ENCODE peak calls at places on chromosomes 3 and 15, in nine cellular contexts. One of them, this sample, is unnamed.

GRCh38 chr15:63626955-63627354 is 29.8 kb downstream of the FBXL22 start:
- DNase-seq in RWPE1: no peak
- DNase-seq in uterus: no peak
- DNase-seq in CD8-positive, alpha-beta T cell: no peak
- DNase-seq in upper lobe of right lung: no peak
- DNase-seq in Peyer's patch: no peak
- DNase-seq in aorta: no peak
- DNase-seq in caudate nucleus: no peak
- DNase-seq in left lung: no peak
- DNase-seq in this sample: no peak

GRCh38 chr3:70516081-70516480 is 203.6 kb upstream of the MDFIC2 start:
- DNase-seq in RWPE1: no peak
- DNase-seq in CD8-positive, alpha-beta T cell: no peak
- DNase-seq in caudate nucleus: no peak
- DNase-seq in uterus: no peak
- DNase-seq in left lung: no peak
- DNase-seq in Peyer's patch: no peak
- DNase-seq in aorta: no peak
- DNase-seq in upper lobe of right lung: no peak
- DNase-seq in this sample: no peak

GRCh38 chr15:48005921-48006541 is 114.8 kb upstream of the SLC24A5 start:
- DNase-seq in uterus: peak; percentile 45
- DNase-seq in RWPE1: peak; percentile 23
- DNase-seq in upper lobe of right lung: no peak
- DNase-seq in caudate nucleus: no peak
- DNase-seq in aorta: no peak
- DNase-seq in left lung: peak; percentile 57
- DNase-seq in CD8-positive, alpha-beta T cell: no peak
- DNase-seq in Peyer's patch: no peak
- DNase-seq in this sample: no peak

GRCh38 chr3:100044369-100044768 is 69.9 kb downstream of the FILIP1L start:
- DNase-seq in left lung: no peak
- DNase-seq in caudate nucleus: no peak
- DNase-seq in aorta: no peak
- DNase-seq in uterus: no peak
- DNase-seq in Peyer's patch: no peak
- DNase-seq in upper lobe of right lung: no peak
- DNase-seq in RWPE1: no peak
- DNase-seq in CD8-positive, alpha-beta T cell: no peak
- DNase-seq in this sample: no peak

GRCh38 chr3:169243122-169243521 is 420.4 kb downstream of the MECOM start:
- DNase-seq in uterus: no peak
- DNase-seq in aorta: no peak
- DNase-seq in Peyer's patch: no peak
- DNase-seq in CD8-positive, alpha-beta T cell: no peak
- DNase-seq in upper lobe of right lung: no peak
- DNase-seq in left lung: no peak
- DNase-seq in caudate nucleus: no peak
- DNase-seq in RWPE1: no peak
- DNase-seq in this sample: no peak

GRCh38 chr15:91491131-91491950 is 362.2 kb upstream of the SLCO3A1 start:
- DNase-seq in left lung: no peak
- DNase-seq in Peyer's patch: no peak
- DNase-seq in uterus: no peak
- DNase-seq in caudate nucleus: no peak
- DNase-seq in RWPE1: peak; percentile 28
- DNase-seq in upper lobe of right lung: no peak
- DNase-seq in aorta: no peak
- DNase-seq in CD8-positive, alpha-beta T cell: no peak
- DNase-seq in this sample: no peak

GRCh38 chr15:50135123-50135541 is 16.1 kb upstream of the ATP8B4 start:
- DNase-seq in left lung: no peak
- DNase-seq in RWPE1: no peak
- DNase-seq in caudate nucleus: no peak
- DNase-seq in uterus: no peak
- DNase-seq in Peyer's patch: no peak
- DNase-seq in CD8-positive, alpha-beta T cell: no peak
- DNase-seq in aorta: no peak
- DNase-seq in upper lobe of right lung: no peak
- DNase-seq in this sample: no peak

GRCh38 chr15:94105760-94106159 is 125.6 kb upstream of the MCTP2 start:
- DNase-seq in left lung: no peak
- DNase-seq in upper lobe of right lung: no peak
- DNase-seq in uterus: no peak
- DNase-seq in caudate nucleus: no peak
- DNase-seq in RWPE1: no peak
- DNase-seq in Peyer's patch: no peak
- DNase-seq in aorta: no peak
- DNase-seq in CD8-positive, alpha-beta T cell: no peak
- DNase-seq in this sample: no peak

GRCh38 chr3:194532591-194532990 is 45.8 kb upstream of the ATP13A3 start:
- DNase-seq in caudate nucleus: no peak
- DNase-seq in left lung: no peak
- DNase-seq in aorta: no peak
- DNase-seq in RWPE1: no peak
- DNase-seq in uterus: no peak
- DNase-seq in upper lobe of right lung: no peak
- DNase-seq in Peyer's patch: no peak
- DNase-seq in CD8-positive, alpha-beta T cell: no peak
- DNase-seq in this sample: no peak
- H3K27ac ChIP-seq in caudate nucleus: no peak overlapping the region
- H3K27ac ChIP-seq in left lung: no peak overlapping the region
- H3K27ac ChIP-seq in aorta: no peak overlapping the region
- H3K27ac ChIP-seq in RWPE1: no peak overlapping the region
- H3K27ac ChIP-seq in uterus: no peak overlapping the region
- H3K27ac ChIP-seq in upper lobe of right lung: no peak overlapping the region
- H3K27ac ChIP-seq in Peyer's patch: no peak overlapping the region
- H3K27ac ChIP-seq in CD8-positive, alpha-beta T cell: no peak overlapping the region
- H3K27ac ChIP-seq in this sample: no peak overlapping the region

GRCh38 chr15:58295637-58296036 is 136.2 kb upstream of the LIPC start:
- DNase-seq in aorta: no peak
- DNase-seq in caudate nucleus: no peak
- DNase-seq in RWPE1: no peak
- DNase-seq in upper lobe of right lung: no peak
- DNase-seq in uterus: no peak
- DNase-seq in left lung: no peak
- DNase-seq in CD8-positive, alpha-beta T cell: no peak
- DNase-seq in Peyer's patch: no peak
- DNase-seq in this sample: no peak

GRCh38 chr15:58296276-58296675 is 135.5 kb upstream of the LIPC start:
- DNase-seq in Peyer's patch: no peak
- DNase-seq in CD8-positive, alpha-beta T cell: no peak
- DNase-seq in RWPE1: no peak
- DNase-seq in left lung: no peak
- DNase-seq in uterus: no peak
- DNase-seq in aorta: no peak
- DNase-seq in caudate nucleus: no peak
- DNase-seq in upper lobe of right lung: no peak
- DNase-seq in this sample: no peak

GRCh38 chr15:58298883-58299282 is 132.9 kb upstream of the LIPC start:
- DNase-seq in upper lobe of right lung: no peak
- DNase-seq in Peyer's patch: no peak
- DNase-seq in left lung: no peak
- DNase-seq in uterus: no peak
- DNase-seq in aorta: no peak
- DNase-seq in caudate nucleus: no peak
- DNase-seq in RWPE1: no peak
- DNase-seq in CD8-positive, alpha-beta T cell: no peak
- DNase-seq in this sample: no peak

GRCh38 chr15:58299311-58299850 is 132.4 kb upstream of the LIPC start:
- DNase-seq in upper lobe of right lung: no peak
- DNase-seq in aorta: no peak
- DNase-seq in RWPE1: no peak
- DNase-seq in left lung: peak; percentile 48
- DNase-seq in Peyer's patch: no peak
- DNase-seq in caudate nucleus: no peak
- DNase-seq in CD8-positive, alpha-beta T cell: no peak
- DNase-seq in uterus: no peak
- DNase-seq in this sample: no peak

DNA sequence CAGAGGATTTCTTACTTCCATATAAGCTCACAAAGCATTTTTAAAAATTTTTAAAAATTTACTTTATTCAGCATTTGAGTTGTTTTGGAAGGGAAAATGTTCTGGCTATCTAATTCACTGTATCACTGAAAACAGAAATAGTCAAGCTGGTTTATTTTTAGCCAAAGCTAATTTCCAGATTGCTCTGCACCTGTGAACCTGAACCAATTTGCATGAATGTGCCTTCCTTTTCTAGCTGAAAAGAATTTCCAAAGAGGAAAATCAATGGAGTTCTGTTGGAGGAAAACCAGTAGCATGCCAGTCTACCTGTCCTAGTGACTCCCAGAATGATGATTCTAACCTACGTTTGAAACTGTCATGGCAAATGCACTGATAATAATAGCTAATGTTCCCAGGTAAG is 134.2 kb upstream of the LIPC start:
- DNase-seq in left lung: no peak
- DNase-seq in uterus: no peak
- DNase-seq in aorta: no peak
- DNase-seq in Peyer's patch: no peak
- DNase-seq in caudate nucleus: no peak
- DNase-seq in RWPE1: no peak
- DNase-seq in upper lobe of right lung: no peak
- DNase-seq in CD8-positive, alpha-beta T cell: no peak
- DNase-seq in this sample: no peak
- H3K27ac ChIP-seq in left lung: no peak overlapping the region
- H3K27ac ChIP-seq in uterus: no peak overlapping the region
- H3K27ac ChIP-seq in aorta: no peak overlapping the region
- H3K27ac ChIP-seq in Peyer's patch: no peak overlapping the region
- H3K27ac ChIP-seq in caudate nucleus: peak overlapping the region; percentile 5
- H3K27ac ChIP-seq in RWPE1: no peak overlapping the region
- H3K27ac ChIP-seq in upper lobe of right lung: no peak overlapping the region
- H3K27ac ChIP-seq in CD8-positive, alpha-beta T cell: no peak overlapping the region
- H3K27ac ChIP-seq in this sample: no peak overlapping the region

GRCh38 chr15:62446984-62447383 is 281.9 kb upstream of the C2CD4B start:
- DNase-seq in upper lobe of right lung: no peak
- DNase-seq in aorta: no peak
- DNase-seq in CD8-positive, alpha-beta T cell: no peak
- DNase-seq in uterus: no peak
- DNase-seq in RWPE1: no peak
- DNase-seq in left lung: no peak
- DNase-seq in Peyer's patch: no peak
- DNase-seq in caudate nucleus: no peak
- DNase-seq in this sample: no peak

GRCh38 chr15:62447742-62448141 is 282.7 kb upstream of the C2CD4B start:
- DNase-seq in aorta: no peak
- DNase-seq in caudate nucleus: no peak
- DNase-seq in RWPE1: no peak
- DNase-seq in uterus: no peak
- DNase-seq in Peyer's patch: no peak
- DNase-seq in CD8-positive, alpha-beta T cell: no peak
- DNase-seq in left lung: no peak
- DNase-seq in upper lobe of right lung: no peak
- DNase-seq in this sample: no peak

GRCh38 chr15:62444104-62445027 is 279.3 kb upstream of the C2CD4B start:
- DNase-seq in caudate nucleus: no peak
- DNase-seq in upper lobe of right lung: no peak
- DNase-seq in left lung: peak; percentile 59
- DNase-seq in aorta: no peak
- DNase-seq in Peyer's patch: no peak
- DNase-seq in uterus: peak; percentile 47
- DNase-seq in RWPE1: peak; percentile 90
- DNase-seq in CD8-positive, alpha-beta T cell: no peak
- DNase-seq in this sample: no peak

GRCh38 chr15:62449638-62450037 is 284.6 kb upstream of the C2CD4B start:
- DNase-seq in RWPE1: no peak
- DNase-seq in left lung: no peak
- DNase-seq in aorta: no peak
- DNase-seq in CD8-positive, alpha-beta T cell: no peak
- DNase-seq in uterus: no peak
- DNase-seq in Peyer's patch: no peak
- DNase-seq in caudate nucleus: no peak
- DNase-seq in upper lobe of right lung: no peak
- DNase-seq in this sample: no peak

DNA sequence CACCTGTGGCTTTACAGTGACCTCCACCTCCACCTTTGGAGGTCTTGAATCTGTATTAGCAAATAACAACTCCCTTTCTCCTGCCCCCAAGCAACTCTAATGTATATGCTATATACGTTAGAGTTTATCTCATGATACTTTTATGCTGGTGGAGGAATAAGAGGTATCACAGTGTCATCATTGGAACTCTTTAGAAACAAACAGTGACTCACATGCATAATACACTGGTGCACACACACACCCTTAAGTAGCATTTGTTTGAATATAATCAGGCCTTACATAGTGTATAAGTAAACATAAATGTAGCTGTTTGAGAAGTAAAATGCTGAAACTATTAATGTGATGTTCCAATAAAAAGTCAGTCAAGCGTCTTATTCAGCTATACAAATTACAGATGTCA is 280.2 kb upstream of the C2CD4B start:
- DNase-seq in uterus: no peak
- DNase-seq in Peyer's patch: no peak
- DNase-seq in RWPE1: peak; percentile 43
- DNase-seq in aorta: no peak
- DNase-seq in caudate nucleus: no peak
- DNase-seq in upper lobe of right lung: no peak
- DNase-seq in CD8-positive, alpha-beta T cell: no peak
- DNase-seq in left lung: no peak
- DNase-seq in this sample: no peak
- H3K27ac ChIP-seq in uterus: no peak overlapping the region
- H3K27ac ChIP-seq in Peyer's patch: no peak overlapping the region
- H3K27ac ChIP-seq in RWPE1: peak overlapping the region; percentile 49
- H3K27ac ChIP-seq in aorta: no peak overlapping the region
- H3K27ac ChIP-seq in caudate nucleus: no peak overlapping the region
- H3K27ac ChIP-seq in upper lobe of right lung: no peak overlapping the region
- H3K27ac ChIP-seq in CD8-positive, alpha-beta T cell: no peak overlapping the region
- H3K27ac ChIP-seq in left lung: no peak overlapping the region
- H3K27ac ChIP-seq in this sample: no peak overlapping the region

GRCh38 chr3:66000506-66000905 is 38.2 kb downstream of the MAGI1 start:
- DNase-seq in left lung: no peak
- DNase-seq in uterus: no peak
- DNase-seq in aorta: no peak
- DNase-seq in upper lobe of right lung: no peak
- DNase-seq in RWPE1: no peak
- DNase-seq in CD8-positive, alpha-beta T cell: no peak
- DNase-seq in caudate nucleus: no peak
- DNase-seq in Peyer's patch: no peak
- DNase-seq in this sample: no peak

GRCh38 chr3:66001626-66002025 is 37.1 kb downstream of the MAGI1 start:
- DNase-seq in caudate nucleus: no peak
- DNase-seq in Peyer's patch: no peak
- DNase-seq in uterus: no peak
- DNase-seq in upper lobe of right lung: no peak
- DNase-seq in RWPE1: no peak
- DNase-seq in aorta: no peak
- DNase-seq in CD8-positive, alpha-beta T cell: no peak
- DNase-seq in left lung: no peak
- DNase-seq in this sample: no peak

GRCh38 chr3:65995030-65995429 is 43.7 kb downstream of the MAGI1 start:
- DNase-seq in uterus: no peak
- DNase-seq in caudate nucleus: no peak
- DNase-seq in left lung: no peak
- DNase-seq in Peyer's patch: no peak
- DNase-seq in RWPE1: peak; percentile 19
- DNase-seq in CD8-positive, alpha-beta T cell: no peak
- DNase-seq in aorta: no peak
- DNase-seq in upper lobe of right lung: no peak
- DNase-seq in this sample: no peak

GRCh38 chr3:65996605-65997004 is 42.1 kb downstream of the MAGI1 start:
- DNase-seq in upper lobe of right lung: peak; percentile 74
- DNase-seq in CD8-positive, alpha-beta T cell: no peak
- DNase-seq in uterus: no peak
- DNase-seq in RWPE1: peak; percentile 60
- DNase-seq in aorta: no peak
- DNase-seq in Peyer's patch: no peak
- DNase-seq in left lung: peak; percentile 47
- DNase-seq in caudate nucleus: no peak
- DNase-seq in this sample: no peak

DNA sequence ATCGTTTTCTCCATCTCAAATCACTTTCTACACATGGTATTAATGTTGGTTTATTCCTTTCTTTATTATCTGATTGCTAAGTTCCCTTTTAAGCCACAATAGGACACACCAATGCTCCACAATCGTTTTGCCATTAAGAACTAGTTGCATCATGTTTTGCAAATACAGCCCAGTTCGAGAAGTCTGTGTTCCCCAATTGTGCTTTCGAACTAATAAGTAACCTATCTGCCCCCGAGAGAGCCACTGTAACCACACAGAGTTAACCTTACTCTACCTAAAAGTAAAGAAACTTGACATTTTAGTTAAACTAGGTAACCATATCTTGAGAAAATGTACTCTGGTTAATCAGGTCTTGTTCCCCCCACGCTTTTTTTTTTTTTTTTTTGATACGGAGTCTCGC is 39.1 kb downstream of the MAGI1 start:
- DNase-seq in uterus: no peak
- DNase-seq in left lung: no peak
- DNase-seq in RWPE1: no peak
- DNase-seq in Peyer's patch: no peak
- DNase-seq in caudate nucleus: no peak
- DNase-seq in aorta: no peak
- DNase-seq in upper lobe of right lung: no peak
- DNase-seq in CD8-positive, alpha-beta T cell: no peak
- DNase-seq in this sample: no peak
- H3K27ac ChIP-seq in uterus: no peak overlapping the region
- H3K27ac ChIP-seq in left lung: peak overlapping the region; percentile 28
- H3K27ac ChIP-seq in RWPE1: no peak overlapping the region
- H3K27ac ChIP-seq in Peyer's patch: no peak overlapping the region
- H3K27ac ChIP-seq in caudate nucleus: no peak overlapping the region
- H3K27ac ChIP-seq in aorta: no peak overlapping the region
- H3K27ac ChIP-seq in upper lobe of right lung: peak overlapping the region; percentile 47
- H3K27ac ChIP-seq in CD8-positive, alpha-beta T cell: no peak overlapping the region
- H3K27ac ChIP-seq in this sample: no peak overlapping the region

This sample was measured in CD4-positive, alpha-beta memory T cell.